ENCODE peak calls at places on chromosomes 11 and 22, in eight cellular contexts. B is nephron progenitor cell; W is pancreas; L is AG08395; S is CD4-positive, alpha-beta T cell; I is HTR-8/SVneo; D is fibroblast of pulmonary artery; T is activated CD8-positive, alpha-beta memory T cell treated with anti-CD3 and anti-CD28 coated beads for 1 hour. U is an unnamed sample.

GRCh38 chr11:71178076-71178475 is 74.3 kb downstream of the SHANK2 start:
- DNase-seq in D (no peak), W (no peak), I (no peak), L (no peak), B (no peak), S (no peak), T (no peak), U (no peak)

GRCh38 chr11:132895340-132895739 is 637.0 kb downstream of the OPCML start:
- DNase-seq in D (peak), S (no peak), W (no peak), I (peak), L (no peak), T (no peak), B (no peak), U (no peak)

GRCh38 chr11:95650271-95650670 is 139.3 kb downstream of the FAM76B start:
- DNase-seq in W (no peak), S (no peak), L (no peak), T (no peak), I (no peak), D (no peak), B (no peak), U (no peak)

GRCh38 chr11:75627879-75628668 is 40.8 kb downstream of the MAP6 start:
- DNase-seq in B (no peak), I (no peak), L (peak), W (no peak), S (no peak), D (peak), T (no peak), U (no peak)

GRCh38 chr22:43542681-43543521 is 131.1 kb downstream of the MPPED1 start:
- DNase-seq in B (no peak), W (no peak), T (no peak), S (no peak), L (no peak), I (no peak), D (no peak), U (no peak)

GRCh38 chr11:13008625-13009475 is at the start of gene RASSF10:
- DNase-seq in I (peak), T (no peak), W (peak), L (peak), S (no peak), B (peak), D (peak), U (peak)

GRCh38 chr11:60910281-60910687 is 3.7 kb upstream of the TMEM109 start:
- DNase-seq in S (no peak), T (no peak), B (no peak), W (no peak), I (no peak), D (no peak), L (no peak), U (no peak)

GRCh38 chr11:65298655-65299179 is 15.9 kb upstream of the CDC42EP2 start:
- DNase-seq in B (no peak), I (no peak), L (peak), S (no peak), D (peak), T (no peak), W (no peak), U (no peak)

GRCh38 chr11:95451682-95452081 is 220.7 kb upstream of the SESN3 start:
- DNase-seq in I (no peak), D (peak), S (no peak), T (no peak), B (no peak), L (peak), W (no peak), U (no peak)

GRCh38 chr11:17762309-17762974 is 27.9 kb downstream of the KCNC1 start:
- DNase-seq in T (no peak), I (no peak), W (peak), S (no peak), D (no peak), B (no peak), L (no peak), U (no peak)

GRCh38 chr11:117226388-117227385 is 5.2 kb downstream of the PCSK7 start:
- DNase-seq in B (peak), T (no peak), D (peak), L (peak), I (peak), W (no peak), S (no peak), U (no peak)

U was measured in colonic mucosa.